ENCODE peak calls at places on chromosomes 3 and 15, in nine cellular contexts. R, L, Y, E, B, O, C, U and X are unnamed samples. For H3K9me3 and H3K27me3, the result is how much of the 10 kb centered on the place peaks cover.

GRCh38 chr3:127220497-127220896 is 27.6 kb downstream of the PRR23E start:
- DNase-seq in U (no peak), L (no peak), C (no peak), E (no peak), Y (no peak), B (no peak), R (no peak), O (no peak), X (no peak)

GRCh38 chr15:73965094-73965729 is 26.9 kb downstream of the STOML1 start:
- DNase-seq in O (no peak), R (no peak), B (peak), L (no peak), Y (no peak), C (no peak), U (no peak), E (no peak), X (no peak)

GRCh38 chr3:30578479-30578878 is 27.9 kb upstream of the TGFBR2 start:
- DNase-seq in U (peak), C (no peak), O (no peak), E (peak), B (no peak), R (no peak), L (peak), Y (no peak), X (peak)

GRCh38 chr3:121165397-121165837 is 257.4 kb downstream of the STXBP5L start:
- DNase-seq in R (no peak), U (no peak), E (no peak), B (no peak), L (peak), C (no peak), Y (no peak), O (no peak), X (no peak)

GRCh38 chr3:53273271-53273670 is 17.4 kb upstream of the TKT start:
- DNase-seq in U (no peak), O (no peak), B (no peak), Y (no peak), E (no peak), L (no peak), C (no peak), R (no peak), X (no peak)

GRCh38 chr3:14329116-14329830 is 73.1 kb upstream of the SLC6A6 start:
- DNase-seq in O (no peak), B (peak), R (no peak), U (peak), Y (no peak), L (peak), C (no peak), E (peak), X (no peak)

GRCh38 chr3:114675104-114675503 is 381.3 kb downstream of the TIGIT start:
- DNase-seq in E (peak), O (no peak), Y (no peak), R (no peak), C (no peak), B (no peak), L (no peak), U (no peak), X (no peak)

GRCh38 chr3:177905895-177906511 is 630.2 kb upstream of the KCNMB2 start:
- DNase-seq in O (no peak), E (peak), B (peak), L (peak), U (peak), R (no peak), C (no peak), Y (no peak), X (no peak)

GRCh38 chr3:52046186-52046913 is 10.0 kb downstream of the DUSP7 start:
- DNase-seq in U (peak), E (peak), L (peak), B (no peak), O (no peak), Y (no peak), R (no peak), C (no peak), X (peak)

GRCh38 chr15:37103475-37104071 is 3.2 kb upstream of the MEIS2 start:
- DNase-seq in C (no peak), E (no peak), U (no peak), L (no peak), Y (no peak), B (no peak), O (no peak), R (no peak), X (no peak)

GRCh38 chr15:39579487-39580116 is 1.3 kb upstream of the THBS1 start:
- DNase-seq in Y (peak), O (peak), B (peak), L (peak), E (peak), C (peak), U (peak), R (peak), X (peak)

GRCh38 chr3:174302746-174303315 is 556.3 kb upstream of the NAALADL2 start:
- DNase-seq in Y (no peak), C (no peak), E (no peak), O (no peak), B (no peak), R (no peak), U (no peak), L (no peak), X (no peak)

GRCh38 chr3:186683996-186684395 is 18.2 kb downstream of the HRG start:
- DNase-seq in R (no peak), B (peak), L (no peak), Y (no peak), O (no peak), E (no peak), U (no peak), C (no peak), X (no peak)

GRCh38 chr3:166663194-166663593 is 716.9 kb downstream of the ZBBX start:
- DNase-seq in B (no peak), U (no peak), O (no peak), L (peak), R (no peak), E (no peak), Y (no peak), C (no peak), X (no peak)

GRCh38 chr3:177299250-177299649 is 102.0 kb upstream of the TBL1XR1 start:
- DNase-seq in B (no peak), E (no peak), R (no peak), O (no peak), Y (no peak), C (no peak), L (no peak), U (no peak), X (no peak)

GRCh38 chr3:30933478-30934207 is 39.2 kb upstream of the GADL1 start:
- DNase-seq in O (no peak), R (no peak), E (no peak), L (no peak), Y (no peak), U (no peak), B (no peak), C (no peak), X (no peak)

GRCh38 chr3:149371001-149371722 is 6.3 kb downstream of the TM4SF1 start:
- DNase-seq in U (peak), E (peak), Y (no peak), B (peak), O (no peak), L (peak), C (peak), R (no peak), X (no peak)

GRCh38 chr3:134965849-134966248 is 170.8 kb downstream of the EPHB1 start:
- DNase-seq in C (no peak), B (no peak), E (no peak), R (no peak), U (no peak), L (no peak), Y (no peak), O (no peak), X (no peak)

GRCh38 chr15:92394327-92395175 is 870 bp downstream of the ST8SIA2 start:
- DNase-seq in R (no peak), B (peak), C (no peak), O (no peak), E (no peak), U (no peak), Y (no peak), L (no peak), X (no peak)

GRCh38 chr3:105906834-105907233 is 38.0 kb upstream of the CBLB start:
- DNase-seq in L (peak), E (peak), O (peak), C (no peak), Y (peak), U (peak), R (no peak), B (no peak), X (peak)

GRCh38 chr15:31245135-31245689 is 81.4 kb upstream of the KLF13 start:
- DNase-seq in B (no peak), Y (no peak), E (no peak), C (no peak), L (no peak), U (no peak), R (no peak), O (no peak), X (no peak)

GRCh38 chr3:161854232-161854771 is 357.7 kb downstream of the OTOL1 start:
- DNase-seq in R (no peak), C (no peak), E (peak), L (peak), U (peak), Y (no peak), O (no peak), B (peak), X (no peak)

GRCh38 chr3:173411288-173412064 is 13.9 kb downstream of the NLGN1 start:
- DNase-seq in C (no peak), U (peak), L (peak), E (peak), Y (no peak), B (no peak), R (no peak), O (peak), X (no peak)

GRCh38 chr3:64740232-64740631 is 52.4 kb upstream of the ADAMTS9 start:
- DNase-seq in Y (no peak), B (no peak), R (no peak), U (peak), O (peak), C (no peak), L (no peak), E (peak), X (peak)

GRCh38 chr3:177792363-177793030 is 595.2 kb upstream of the TBL1XR1 start:
- DNase-seq in C (no peak), O (no peak), E (peak), B (no peak), R (no peak), Y (no peak), U (peak), L (no peak), X (no peak)

GRCh38 chr3:180854887-180855286 is 57.6 kb upstream of the FXR1 start:
- DNase-seq in E (no peak), O (no peak), U (no peak), C (no peak), L (no peak), R (no peak), B (no peak), Y (no peak), X (no peak)

GRCh38 chr3:58596828-58597518 is 19.8 kb upstream of the FAM107A start:
- DNase-seq in C (no peak), L (no peak), R (no peak), B (no peak), E (no peak), Y (no peak), O (no peak), U (no peak), X (no peak)

GRCh38 chr3:71016141-71016845 is 567.2 kb downstream of the FOXP1 start:
- DNase-seq in R (no peak), L (no peak), E (no peak), O (no peak), B (no peak), C (no peak), U (no peak), Y (no peak), X (no peak)

GRCh38 chr3:196774191-196774820 is 34.6 kb downstream of the PAK2 start:
- DNase-seq in B (no peak), E (no peak), L (no peak), R (no peak), U (no peak), O (no peak), C (peak), Y (no peak), X (no peak)

GRCh38 chr3:159216295-159216694 is 414.4 kb downstream of the MFSD1 start:
- DNase-seq in O (no peak), L (no peak), U (no peak), R (no peak), C (no peak), B (no peak), Y (no peak), E (no peak), X (no peak)

DNA sequence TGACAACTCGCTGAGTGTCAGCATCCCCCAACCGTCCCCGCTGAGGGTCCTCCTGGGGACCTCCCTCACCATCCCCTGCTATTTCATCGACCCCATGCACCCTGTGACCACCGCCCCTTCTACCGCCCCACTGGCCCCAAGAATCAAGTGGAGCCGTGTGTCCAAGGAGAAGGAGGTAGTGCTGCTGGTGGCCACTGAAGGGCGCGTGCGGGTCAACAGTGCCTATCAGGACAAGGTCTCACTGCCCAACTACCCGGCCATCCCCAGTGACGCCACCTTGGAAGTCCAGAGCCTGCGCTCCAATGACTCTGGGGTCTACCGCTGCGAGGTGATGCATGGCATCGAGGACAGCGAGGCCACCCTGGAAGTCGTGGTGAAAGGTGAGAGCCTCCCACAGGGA is 35.4 kb downstream of the ACAN start:
- DNase-seq in B (no peak), E (no peak), Y (no peak), U (no peak), R (no peak), O (no peak), C (no peak), L (no peak), X (no peak)
- TF ChIP-seq CTCF in B (no peak), E (no peak), Y (no peak), U (no peak), R (no peak), O (no peak), C (no peak), L (no peak), X (no peak)

DNA sequence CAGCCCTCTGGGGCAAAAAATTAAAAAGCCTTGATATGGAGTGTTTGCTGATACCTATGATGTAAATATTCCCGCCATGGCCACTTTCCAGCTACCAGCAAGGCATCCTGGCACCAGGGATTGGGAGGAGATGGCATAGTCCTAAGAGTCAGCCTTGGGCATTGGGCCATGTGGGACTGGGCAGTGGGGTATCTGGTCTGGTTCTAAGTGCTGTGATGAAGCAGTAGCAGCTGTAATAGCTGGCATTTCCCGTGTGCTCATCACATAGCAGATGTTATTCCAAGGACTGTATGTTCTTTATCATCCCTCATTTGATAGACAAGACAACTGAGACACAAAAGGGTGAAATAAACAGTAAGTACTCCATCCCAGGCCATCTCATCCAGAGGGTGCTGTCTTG is 6.9 kb upstream of the SACM1L start:
- DNase-seq in L (no peak), U (no peak), O (no peak), B (no peak), E (no peak), R (no peak), Y (peak), C (no peak), X (no peak)
- H3K9me3 ChIP-seq in L (under half), U (under half), O (under half), B (under half), E (under half), R (under half), Y (under half), C (under half), X (under half)

GRCh38 chr3:141096981-141097380 is 45.8 kb downstream of the SPSB4 start:
- DNase-seq in U (no peak), R (no peak), C (no peak), Y (no peak), O (no peak), L (no peak), E (no peak), B (no peak), X (no peak)
- H3K27me3 ChIP-seq in U (under half), R (under half), C (under half), Y (under half), O (under half), L (under half), E (under half), B (under half), X (under half)

GRCh38 chr3:45690331-45691035 is 1.3 kb downstream of the SACM1L start:
- DNase-seq in B (peak), E (no peak), O (no peak), L (no peak), Y (no peak), C (no peak), R (no peak), U (peak), X (no peak)
- TF ChIP-seq CTCF in B (no peak), E (no peak), O (no peak), L (no peak), Y (no peak), C (no peak), R (no peak), U (no peak), X (no peak)

GRCh38 chr15:81442454-81442853 is 68.4 kb upstream of the TMC3 start:
- DNase-seq in B (no peak), C (no peak), O (no peak), E (no peak), Y (no peak), U (no peak), L (no peak), R (no peak), X (no peak)
- H3K9me3 ChIP-seq in B (under half), C (under half), O (under half), E (under half), Y (under half), U (under half), L (under half), R (under half), X (under half)

GRCh38 chr15:66215811-66216210 is 37.7 kb downstream of the MEGF11 start:
- DNase-seq in C (no peak), E (no peak), B (no peak), Y (no peak), L (no peak), R (no peak), U (no peak), O (no peak), X (no peak)
- H3K27me3 ChIP-seq in C (under half), E (under half), B (under half), Y (under half), L (under half), R (under half), U (under half), O (under half), X (under half)

GRCh38 chr15:85330941-85331588 is 49.3 kb upstream of the AKAP13 start:
- DNase-seq in U (peak), C (peak), O (peak), B (peak), R (peak), Y (peak), L (peak), E (peak), X (peak)
- TF ChIP-seq CTCF in U (peak), C (peak), O (peak), B (peak), R (peak), Y (peak), L (peak), E (peak), X (peak)

DNA sequence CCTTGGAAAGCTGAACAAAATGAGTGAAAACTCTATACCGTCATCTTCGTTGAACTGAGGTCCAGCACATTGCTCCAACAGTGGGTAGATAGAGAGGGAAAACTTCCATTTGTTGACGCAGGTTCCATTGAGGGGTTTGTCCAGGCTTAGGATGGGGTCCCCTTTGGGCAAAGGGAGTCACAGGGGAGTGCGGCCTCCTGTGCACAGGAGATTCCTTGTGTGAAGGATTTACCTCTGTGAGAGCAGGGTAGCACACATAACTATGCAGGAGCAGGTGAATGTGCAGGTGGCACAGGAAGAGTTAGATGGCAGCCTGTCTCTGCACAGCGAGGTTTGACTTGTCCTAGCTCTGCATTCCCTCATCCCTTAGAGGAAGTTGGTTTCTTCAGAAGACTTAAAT is 139.3 kb downstream of the SNRPN start:
- DNase-seq in R (no peak), Y (no peak), U (no peak), E (no peak), C (no peak), O (no peak), L (no peak), B (no peak), X (no peak)
- H3K9me3 ChIP-seq in R (half or more), Y (under half), U (under half), E (under half), C (under half), O (under half), L (under half), B (under half), X (under half)

GRCh38 chr15:77697893-77698292 is 65.2 kb upstream of the LINGO1 start:
- DNase-seq in U (no peak), E (no peak), Y (no peak), R (no peak), O (no peak), C (no peak), B (no peak), L (no peak), X (no peak)
- H3K27me3 ChIP-seq in U (under half), E (under half), Y (under half), R (half or more), O (under half), C (under half), B (under half), L (under half), X (under half)